ENCODE peak calls at places on chromosomes 5 and 9, in five cellular contexts. One of them, this sample, is unnamed.

GRCh38 chr5:171582849-171583248 is 163.4 kb downstream of the FGF18 start:
- DNase-seq in frontal cortex: no peak
- DNase-seq in kidney: no peak
- DNase-seq in activated CD4-positive, alpha-beta T cell treated with anti-CD3 and anti-CD28 coated beads, Interleukin-2, amount 10 ng/mL, durations not matched to agents 7 days and 5 days: no peak
- DNase-seq in RWPE1: no peak
- DNase-seq in this sample: no peak

GRCh38 chr5:1563617-1564181 is 39.9 kb upstream of the LPCAT1 start:
- DNase-seq in frontal cortex: peak
- DNase-seq in kidney: no peak
- DNase-seq in activated CD4-positive, alpha-beta T cell treated with anti-CD3 and anti-CD28 coated beads, Interleukin-2, amount 10 ng/mL, durations not matched to agents 7 days and 5 days: no peak
- DNase-seq in RWPE1: no peak
- DNase-seq in this sample: no peak

GRCh38 chr9:79408617-79409016 is 163.1 kb upstream of the TLE4 start:
- DNase-seq in frontal cortex: no peak
- DNase-seq in kidney: no peak
- DNase-seq in activated CD4-positive, alpha-beta T cell treated with anti-CD3 and anti-CD28 coated beads, Interleukin-2, amount 10 ng/mL, durations not matched to agents 7 days and 5 days: no peak
- DNase-seq in RWPE1: no peak
- DNase-seq in this sample: no peak

GRCh38 chr9:132638240-132638639 is 31.5 kb downstream of the DDX31 start:
- DNase-seq in frontal cortex: no peak
- DNase-seq in kidney: no peak
- DNase-seq in activated CD4-positive, alpha-beta T cell treated with anti-CD3 and anti-CD28 coated beads, Interleukin-2, amount 10 ng/mL, durations not matched to agents 7 days and 5 days: no peak
- DNase-seq in RWPE1: no peak
- DNase-seq in this sample: no peak

GRCh38 chr5:179051784-179052183 is 8.4 kb upstream of the ZNF354C start:
- DNase-seq in frontal cortex: no peak
- DNase-seq in kidney: no peak
- DNase-seq in activated CD4-positive, alpha-beta T cell treated with anti-CD3 and anti-CD28 coated beads, Interleukin-2, amount 10 ng/mL, durations not matched to agents 7 days and 5 days: no peak
- DNase-seq in RWPE1: no peak
- DNase-seq in this sample: no peak

GRCh38 chr9:2285411-2285810 is 270.3 kb downstream of the SMARCA2 start:
- DNase-seq in frontal cortex: no peak
- DNase-seq in kidney: no peak
- DNase-seq in activated CD4-positive, alpha-beta T cell treated with anti-CD3 and anti-CD28 coated beads, Interleukin-2, amount 10 ng/mL, durations not matched to agents 7 days and 5 days: no peak
- DNase-seq in RWPE1: peak
- DNase-seq in this sample: no peak

GRCh38 chr5:136021016-136021405 is 7.8 kb upstream of the TGFBI start:
- DNase-seq in frontal cortex: no peak
- DNase-seq in kidney: no peak
- DNase-seq in activated CD4-positive, alpha-beta T cell treated with anti-CD3 and anti-CD28 coated beads, Interleukin-2, amount 10 ng/mL, durations not matched to agents 7 days and 5 days: no peak
- DNase-seq in RWPE1: no peak
- DNase-seq in this sample: no peak

GRCh38 chr9:124045076-124045829 is 33.7 kb downstream of the LHX2 start:
- DNase-seq in frontal cortex: no peak
- DNase-seq in kidney: no peak
- DNase-seq in activated CD4-positive, alpha-beta T cell treated with anti-CD3 and anti-CD28 coated beads, Interleukin-2, amount 10 ng/mL, durations not matched to agents 7 days and 5 days: no peak
- DNase-seq in RWPE1: peak
- DNase-seq in this sample: peak

GRCh38 chr5:78640622-78641021 is 8.0 kb downstream of the LHFPL2 start:
- DNase-seq in frontal cortex: no peak
- DNase-seq in kidney: no peak
- DNase-seq in activated CD4-positive, alpha-beta T cell treated with anti-CD3 and anti-CD28 coated beads, Interleukin-2, amount 10 ng/mL, durations not matched to agents 7 days and 5 days: no peak
- DNase-seq in RWPE1: peak
- DNase-seq in this sample: no peak

GRCh38 chr5:129631946-129632345 is 115.9 kb upstream of the MINAR2 start:
- DNase-seq in frontal cortex: no peak
- DNase-seq in kidney: no peak
- DNase-seq in activated CD4-positive, alpha-beta T cell treated with anti-CD3 and anti-CD28 coated beads, Interleukin-2, amount 10 ng/mL, durations not matched to agents 7 days and 5 days: no peak
- DNase-seq in RWPE1: no peak
- DNase-seq in this sample: no peak

GRCh38 chr9:126690431-126691051 is 76.8 kb downstream of the LMX1B start:
- DNase-seq in frontal cortex: no peak
- DNase-seq in kidney: peak
- DNase-seq in activated CD4-positive, alpha-beta T cell treated with anti-CD3 and anti-CD28 coated beads, Interleukin-2, amount 10 ng/mL, durations not matched to agents 7 days and 5 days: peak
- DNase-seq in RWPE1: peak
- DNase-seq in this sample: peak

GRCh38 chr5:66660401-66660800 is 64.2 kb downstream of the MAST4 start:
- DNase-seq in frontal cortex: no peak
- DNase-seq in kidney: no peak
- DNase-seq in activated CD4-positive, alpha-beta T cell treated with anti-CD3 and anti-CD28 coated beads, Interleukin-2, amount 10 ng/mL, durations not matched to agents 7 days and 5 days: no peak
- DNase-seq in RWPE1: no peak
- DNase-seq in this sample: no peak

GRCh38 chr5:124736111-124736813 is 10.2 kb downstream of the ZNF608 start:
- DNase-seq in frontal cortex: peak
- DNase-seq in kidney: no peak
- DNase-seq in activated CD4-positive, alpha-beta T cell treated with anti-CD3 and anti-CD28 coated beads, Interleukin-2, amount 10 ng/mL, durations not matched to agents 7 days and 5 days: no peak
- DNase-seq in RWPE1: no peak
- DNase-seq in this sample: no peak

GRCh38 chr9:95313010-95313498 is 4.5 kb downstream of the FANCC start:
- DNase-seq in frontal cortex: no peak
- DNase-seq in kidney: peak
- DNase-seq in activated CD4-positive, alpha-beta T cell treated with anti-CD3 and anti-CD28 coated beads, Interleukin-2, amount 10 ng/mL, durations not matched to agents 7 days and 5 days: peak
- DNase-seq in RWPE1: peak
- DNase-seq in this sample: peak

GRCh38 chr5:58872670-58873273 is 289.9 kb downstream of the RAB3C start:
- DNase-seq in frontal cortex: no peak
- DNase-seq in kidney: no peak
- DNase-seq in activated CD4-positive, alpha-beta T cell treated with anti-CD3 and anti-CD28 coated beads, Interleukin-2, amount 10 ng/mL, durations not matched to agents 7 days and 5 days: no peak
- DNase-seq in RWPE1: no peak
- DNase-seq in this sample: no peak

GRCh38 chr9:95095619-95096355 is 221.7 kb downstream of the FANCC start:
- DNase-seq in frontal cortex: no peak
- DNase-seq in kidney: peak
- DNase-seq in activated CD4-positive, alpha-beta T cell treated with anti-CD3 and anti-CD28 coated beads, Interleukin-2, amount 10 ng/mL, durations not matched to agents 7 days and 5 days: no peak
- DNase-seq in RWPE1: no peak
- DNase-seq in this sample: no peak

GRCh38 chr5:151448038-151448985 is 909 bp downstream of the SLC36A1 start:
- DNase-seq in frontal cortex: no peak
- DNase-seq in kidney: no peak
- DNase-seq in activated CD4-positive, alpha-beta T cell treated with anti-CD3 and anti-CD28 coated beads, Interleukin-2, amount 10 ng/mL, durations not matched to agents 7 days and 5 days: peak
- DNase-seq in RWPE1: peak
- DNase-seq in this sample: no peak

GRCh38 chr9:31950756-31951155 is 433.7 kb upstream of the ACO1 start:
- DNase-seq in frontal cortex: no peak
- DNase-seq in kidney: no peak
- DNase-seq in activated CD4-positive, alpha-beta T cell treated with anti-CD3 and anti-CD28 coated beads, Interleukin-2, amount 10 ng/mL, durations not matched to agents 7 days and 5 days: no peak
- DNase-seq in RWPE1: no peak
- DNase-seq in this sample: no peak

GRCh38 chr9:125758986-125759811 is 12.0 kb downstream of the PBX3 start:
- DNase-seq in frontal cortex: peak
- DNase-seq in kidney: no peak
- DNase-seq in activated CD4-positive, alpha-beta T cell treated with anti-CD3 and anti-CD28 coated beads, Interleukin-2, amount 10 ng/mL, durations not matched to agents 7 days and 5 days: no peak
- DNase-seq in RWPE1: no peak
- DNase-seq in this sample: no peak

GRCh38 chr5:106269252-106269843 is 1401.4 kb downstream of the EFNA5 start:
- DNase-seq in frontal cortex: no peak
- DNase-seq in kidney: no peak
- DNase-seq in activated CD4-positive, alpha-beta T cell treated with anti-CD3 and anti-CD28 coated beads, Interleukin-2, amount 10 ng/mL, durations not matched to agents 7 days and 5 days: no peak
- DNase-seq in RWPE1: peak
- DNase-seq in this sample: no peak

GRCh38 chr5:998975-999501 is 9.6 kb upstream of the NKD2 start:
- DNase-seq in frontal cortex: no peak
- DNase-seq in kidney: peak
- DNase-seq in activated CD4-positive, alpha-beta T cell treated with anti-CD3 and anti-CD28 coated beads, Interleukin-2, amount 10 ng/mL, durations not matched to agents 7 days and 5 days: no peak
- DNase-seq in RWPE1: no peak
- DNase-seq in this sample: peak

GRCh38 chr9:99108131-99108530 is 3.2 kb downstream of the TGFBR1 start:
- DNase-seq in frontal cortex: no peak
- DNase-seq in kidney: no peak
- DNase-seq in activated CD4-positive, alpha-beta T cell treated with anti-CD3 and anti-CD28 coated beads, Interleukin-2, amount 10 ng/mL, durations not matched to agents 7 days and 5 days: no peak
- DNase-seq in RWPE1: no peak
- DNase-seq in this sample: no peak

GRCh38 chr9:134554011-134554749 is 87.4 kb upstream of the COL5A1 start:
- DNase-seq in frontal cortex: no peak
- DNase-seq in kidney: peak
- DNase-seq in activated CD4-positive, alpha-beta T cell treated with anti-CD3 and anti-CD28 coated beads, Interleukin-2, amount 10 ng/mL, durations not matched to agents 7 days and 5 days: no peak
- DNase-seq in RWPE1: no peak
- DNase-seq in this sample: peak

GRCh38 chr9:123359546-123359945 is 3.5 kb downstream of the CRB2 start:
- DNase-seq in frontal cortex: no peak
- DNase-seq in kidney: no peak
- DNase-seq in activated CD4-positive, alpha-beta T cell treated with anti-CD3 and anti-CD28 coated beads, Interleukin-2, amount 10 ng/mL, durations not matched to agents 7 days and 5 days: no peak
- DNase-seq in RWPE1: no peak
- DNase-seq in this sample: no peak

GRCh38 chr5:90613450-90613849 is 54.9 kb downstream of the ADGRV1 start:
- DNase-seq in frontal cortex: no peak
- DNase-seq in kidney: no peak
- DNase-seq in activated CD4-positive, alpha-beta T cell treated with anti-CD3 and anti-CD28 coated beads, Interleukin-2, amount 10 ng/mL, durations not matched to agents 7 days and 5 days: no peak
- DNase-seq in RWPE1: no peak
- DNase-seq in this sample: no peak

GRCh38 chr9:92966518-92966800 is 19.1 kb downstream of the FGD3 start:
- DNase-seq in frontal cortex: no peak
- DNase-seq in kidney: no peak
- DNase-seq in activated CD4-positive, alpha-beta T cell treated with anti-CD3 and anti-CD28 coated beads, Interleukin-2, amount 10 ng/mL, durations not matched to agents 7 days and 5 days: no peak
- DNase-seq in RWPE1: no peak
- DNase-seq in this sample: peak

GRCh38 chr5:59164041-59164830 is 581.4 kb downstream of the RAB3C start:
- DNase-seq in frontal cortex: no peak
- DNase-seq in kidney: no peak
- DNase-seq in activated CD4-positive, alpha-beta T cell treated with anti-CD3 and anti-CD28 coated beads, Interleukin-2, amount 10 ng/mL, durations not matched to agents 7 days and 5 days: no peak
- DNase-seq in RWPE1: no peak
- DNase-seq in this sample: no peak

GRCh38 chr9:75001719-75002421 is 26.2 kb downstream of the CARNMT1 start:
- DNase-seq in frontal cortex: peak
- DNase-seq in kidney: no peak
- DNase-seq in activated CD4-positive, alpha-beta T cell treated with anti-CD3 and anti-CD28 coated beads, Interleukin-2, amount 10 ng/mL, durations not matched to agents 7 days and 5 days: peak
- DNase-seq in RWPE1: peak
- DNase-seq in this sample: no peak

GRCh38 chr5:169185626-169186025 is 115.3 kb downstream of the SLIT3 start:
- DNase-seq in frontal cortex: no peak
- DNase-seq in kidney: no peak
- DNase-seq in activated CD4-positive, alpha-beta T cell treated with anti-CD3 and anti-CD28 coated beads, Interleukin-2, amount 10 ng/mL, durations not matched to agents 7 days and 5 days: no peak
- DNase-seq in RWPE1: no peak
- DNase-seq in this sample: no peak

GRCh38 chr5:108136493-108136892 is 245.4 kb downstream of the FBXL17 start:
- DNase-seq in frontal cortex: no peak
- DNase-seq in kidney: no peak
- DNase-seq in activated CD4-positive, alpha-beta T cell treated with anti-CD3 and anti-CD28 coated beads, Interleukin-2, amount 10 ng/mL, durations not matched to agents 7 days and 5 days: no peak
- DNase-seq in RWPE1: no peak
- DNase-seq in this sample: no peak

GRCh38 chr9:96084289-96084688 is 208.8 kb downstream of the ERCC6L2 start:
- DNase-seq in frontal cortex: no peak
- DNase-seq in kidney: no peak
- DNase-seq in activated CD4-positive, alpha-beta T cell treated with anti-CD3 and anti-CD28 coated beads, Interleukin-2, amount 10 ng/mL, durations not matched to agents 7 days and 5 days: no peak
- DNase-seq in RWPE1: no peak
- DNase-seq in this sample: no peak

GRCh38 chr9:133727876-133728441 is 10.2 kb downstream of the SARDH start:
- DNase-seq in frontal cortex: no peak
- DNase-seq in kidney: peak
- DNase-seq in activated CD4-positive, alpha-beta T cell treated with anti-CD3 and anti-CD28 coated beads, Interleukin-2, amount 10 ng/mL, durations not matched to agents 7 days and 5 days: no peak
- DNase-seq in RWPE1: no peak
- DNase-seq in this sample: peak

GRCh38 chr5:173720341-173721258 is 104.2 kb upstream of the BOD1 start:
- DNase-seq in frontal cortex: no peak
- DNase-seq in kidney: no peak
- DNase-seq in activated CD4-positive, alpha-beta T cell treated with anti-CD3 and anti-CD28 coated beads, Interleukin-2, amount 10 ng/mL, durations not matched to agents 7 days and 5 days: no peak
- DNase-seq in RWPE1: no peak
- DNase-seq in this sample: no peak

GRCh38 chr5:150303070-150303595 is 428 bp upstream of the ARSI start:
- DNase-seq in frontal cortex: no peak
- DNase-seq in kidney: no peak
- DNase-seq in activated CD4-positive, alpha-beta T cell treated with anti-CD3 and anti-CD28 coated beads, Interleukin-2, amount 10 ng/mL, durations not matched to agents 7 days and 5 days: no peak
- DNase-seq in RWPE1: no peak
- DNase-seq in this sample: no peak

GRCh38 chr5:143606043-143606752 is 202.7 kb upstream of the NR3C1 start:
- DNase-seq in frontal cortex: no peak
- DNase-seq in kidney: no peak
- DNase-seq in activated CD4-positive, alpha-beta T cell treated with anti-CD3 and anti-CD28 coated beads, Interleukin-2, amount 10 ng/mL, durations not matched to agents 7 days and 5 days: peak
- DNase-seq in RWPE1: no peak
- DNase-seq in this sample: no peak